ENCODE peak calls at places on chromosomes 5 and 9, in eight cellular contexts. Q is left ventricle myocardium inferior, B is AG04449, O is tibial nerve, U is glutamatergic neuron, D is fibroblast of pulmonary artery, P is gastrocnemius medialis, F is fibroblast of the aortic adventitia. M is an unnamed sample.

GRCh38 chr5:139021346-139021745 is 146.2 kb upstream of the LRRTM2 start:
- DNase-seq in Q (no peak), B (no peak), O (no peak), U (no peak), D (no peak), P (no peak), F (no peak), M (no peak)

GRCh38 chr5:37090781-37091180 is 158.4 kb downstream of the CPLANE1 start:
- DNase-seq in Q (no peak), B (no peak), O (no peak), U (no peak), D (peak; percentile 34), P (no peak), F (peak; percentile 26), M (no peak)

GRCh38 chr5:154977409-154977808 is 36.1 kb upstream of the KIF4B start:
- DNase-seq in Q (no peak), B (no peak), O (no peak), U (no peak), D (peak; percentile 23), P (no peak), F (peak; percentile 15), M (peak; percentile 17)

GRCh38 chr9:7936201-7936600 is 136.6 kb upstream of the DMAC1 start:
- DNase-seq in Q (no peak), B (no peak), O (no peak), U (no peak), D (no peak), P (no peak), F (no peak), M (no peak)

GRCh38 chr9:7234144-7234543 is 476.4 kb downstream of the KDM4C start:
- DNase-seq in Q (no peak), B (no peak), O (no peak), U (peak; percentile 62), D (peak; percentile 59), P (no peak), F (peak; percentile 31), M (peak; percentile 70)

GRCh38 chr9:32589083-32589713 is 16.2 kb upstream of the NDUFB6 start:
- DNase-seq in Q (no peak), B (no peak), O (no peak), U (no peak), D (peak; percentile 78), P (no peak), F (peak; percentile 75), M (peak; percentile 76)

GRCh38 chr5:175230299-175230698 is 213.7 kb downstream of the DRD1 start:
- DNase-seq in Q (no peak), B (no peak), O (no peak), U (no peak), D (no peak), P (no peak), F (no peak), M (no peak)

GRCh38 chr5:137231535-137231934 is 267.6 kb downstream of the SPOCK1 start:
- DNase-seq in Q (no peak), B (no peak), O (no peak), U (no peak), D (peak; percentile 39), P (no peak), F (peak; percentile 56), M (peak; percentile 58)

GRCh38 chr9:91073049-91073810 is 271.6 kb downstream of the SYK start:
- DNase-seq in Q (no peak), B (no peak), O (no peak), U (no peak), D (no peak), P (no peak), F (no peak), M (no peak)

GRCh38 chr5:176151286-176151685 is 86.9 kb upstream of the SIMC1 start:
- DNase-seq in Q (no peak), B (peak; percentile 28), O (no peak), U (no peak), D (peak; percentile 5), P (no peak), F (peak; percentile 36), M (no peak)

GRCh38 chr9:120348951-120349429 is 231.0 kb downstream of the CDK5RAP2 start:
- DNase-seq in Q (no peak), B (no peak), O (no peak), U (peak; percentile 64), D (peak; percentile 65), P (no peak), F (peak; percentile 56), M (peak; percentile 64)

GRCh38 chr5:65819215-65819904 is 97.4 kb downstream of the NLN start:
- DNase-seq in Q (no peak), B (no peak), O (no peak), U (no peak), D (no peak), P (no peak), F (no peak), M (no peak)

GRCh38 chr5:152349683-152350526 is 55.2 kb downstream of the NMUR2 start:
- DNase-seq in Q (peak; percentile 28), B (no peak), O (no peak), U (peak; percentile 72), D (peak; percentile 35), P (no peak), F (peak; percentile 1), M (peak; percentile 70)

GRCh38 chr9:22232971-22233370 is 213.7 kb upstream of the DMRTA1 start:
- DNase-seq in Q (no peak), B (no peak), O (no peak), U (no peak), D (no peak), P (no peak), F (no peak), M (no peak)

GRCh38 chr9:22229069-22229468 is 217.6 kb upstream of the DMRTA1 start:
- DNase-seq in Q (no peak), B (no peak), O (no peak), U (no peak), D (no peak), P (no peak), F (no peak), M (no peak)

GRCh38 chr9:22227986-22228385 is 218.6 kb upstream of the DMRTA1 start:
- DNase-seq in Q (no peak), B (no peak), O (no peak), U (no peak), D (no peak), P (no peak), F (no peak), M (no peak)

DNA sequence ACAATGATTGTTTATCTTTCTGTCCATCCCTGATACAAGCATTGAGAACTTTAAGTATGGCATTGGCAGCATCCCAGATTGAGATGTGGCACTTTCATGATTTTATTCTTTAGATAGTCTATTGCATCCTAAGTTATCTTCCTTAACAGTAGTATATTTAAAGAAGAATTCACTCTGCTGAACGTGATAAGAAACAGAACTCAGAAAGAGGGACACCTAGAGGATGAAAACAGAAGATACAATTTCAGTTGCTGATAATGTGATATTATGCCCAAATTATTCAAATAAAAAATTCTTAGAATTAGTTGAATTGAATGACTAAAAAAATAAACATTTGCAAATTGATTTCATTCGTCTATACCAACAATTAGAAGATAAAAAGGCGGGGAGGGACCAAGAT is 218.1 kb upstream of the DMRTA1 start:
- DNase-seq in Q (no peak), B (no peak), O (no peak), U (no peak), D (peak; percentile 48), P (no peak), F (peak; percentile 53), M (no peak)
- TF ChIP-seq CTCF in Q (peak; percentile 29), B (peak; percentile 25), O (peak; percentile 28), U (no peak), D (peak; percentile 45), P (no peak), F (peak; percentile 50), M (no peak)

DNA sequence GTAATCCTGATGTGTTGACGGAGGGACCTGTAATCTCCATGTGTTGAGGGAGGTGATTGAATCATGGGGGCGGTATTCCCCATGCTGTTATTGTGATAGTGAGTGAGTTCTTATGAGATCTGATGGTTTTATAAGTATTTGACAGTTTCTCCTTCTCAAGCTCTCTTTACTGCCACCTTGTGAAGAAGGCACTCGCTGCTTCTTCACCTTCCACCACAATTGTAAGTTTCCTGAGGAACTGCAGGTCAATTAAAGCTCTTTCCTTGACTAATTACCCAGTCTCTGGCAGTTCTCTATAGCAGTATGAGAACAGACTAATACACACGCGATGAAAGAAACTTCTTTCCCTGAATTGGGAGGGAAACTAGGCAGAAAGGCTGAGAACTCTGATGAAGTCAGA is 141.1 kb upstream of the RAD23B start:
- DNase-seq in Q (no peak), B (no peak), O (no peak), U (no peak), D (peak; percentile 39), P (no peak), F (peak; percentile 12), M (no peak)
- TF ChIP-seq CTCF in Q (no peak), B (peak; percentile 18), O (no peak), U (no peak), D (peak; percentile 40), P (no peak), F (peak; percentile 28), M (peak; percentile 16)

DNA sequence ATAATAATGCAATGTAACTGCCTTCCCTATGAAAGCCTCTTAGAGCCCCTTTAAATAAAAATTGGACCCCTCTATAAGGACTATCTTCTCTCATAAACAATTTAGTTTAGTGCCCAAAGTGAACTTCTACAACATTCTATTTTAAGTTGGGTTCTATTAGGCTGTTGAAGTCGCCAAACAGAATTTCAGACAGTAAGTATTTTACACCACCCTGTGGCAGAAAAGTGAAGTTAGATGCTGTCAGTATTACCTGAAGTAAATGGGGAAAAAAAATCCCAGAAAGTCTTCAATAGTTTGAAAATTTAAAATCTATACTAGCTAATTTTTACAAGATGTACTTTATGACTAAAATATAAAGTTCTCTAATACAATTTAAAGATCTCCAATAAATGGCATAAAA is 29.5 kb downstream of the CAAP1 start:
- DNase-seq in Q (no peak), B (no peak), O (no peak), U (no peak), D (peak; percentile 36), P (no peak), F (peak; percentile 48), M (peak; percentile 15)
- TF ChIP-seq CTCF in Q (peak; percentile 34), B (no peak), O (no peak), U (no peak), D (peak; percentile 46), P (peak; percentile 11), F (peak; percentile 52), M (peak; percentile 36)

GRCh38 chr9:18324928-18325327 is 149.0 kb upstream of the ADAMTSL1 start:
- DNase-seq in Q (no peak), B (no peak), O (no peak), U (no peak), D (no peak), P (no peak), F (peak; percentile 16), M (no peak)

GRCh38 chr9:18314321-18314720 is 159.6 kb upstream of the ADAMTSL1 start:
- DNase-seq in Q (no peak), B (no peak), O (no peak), U (no peak), D (no peak), P (no peak), F (no peak), M (no peak)

GRCh38 chr9:18317896-18318295 is 156.1 kb upstream of the ADAMTSL1 start:
- DNase-seq in Q (no peak), B (no peak), O (no peak), U (no peak), D (no peak), P (no peak), F (no peak), M (no peak)

GRCh38 chr9:18325337-18326011 is 148.5 kb upstream of the ADAMTSL1 start:
- DNase-seq in Q (no peak), B (no peak), O (no peak), U (no peak), D (no peak), P (no peak), F (no peak), M (no peak)

DNA sequence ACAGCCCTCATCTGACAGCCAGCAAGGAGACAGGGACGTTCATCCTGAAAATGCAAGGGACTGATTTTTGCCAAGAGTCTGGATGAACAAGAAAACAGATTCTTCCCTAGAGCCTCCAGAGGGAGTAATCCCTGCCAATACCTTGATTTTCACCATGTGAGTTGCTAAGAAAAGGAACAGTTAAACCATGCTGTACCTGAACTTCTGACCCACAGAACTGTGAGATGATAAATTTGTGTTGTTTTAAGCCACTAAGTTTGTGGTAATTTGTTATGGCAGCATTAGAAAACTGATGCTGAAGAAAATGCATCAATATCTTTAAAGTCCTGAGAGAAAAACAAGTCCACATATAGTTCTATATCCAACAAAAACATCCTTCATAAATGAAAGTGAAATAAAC is 153.9 kb upstream of the ADAMTSL1 start:
- DNase-seq in Q (no peak), B (no peak), O (no peak), U (no peak), D (peak; percentile 25), P (no peak), F (peak; percentile 42), M (no peak)
- TF ChIP-seq CTCF in Q (no peak), B (peak; percentile 19), O (no peak), U (no peak), D (peak; percentile 19), P (no peak), F (peak; percentile 32), M (no peak)